ENCODE peak calls at places on chromosomes 11 and 22, in ten cellular contexts. M is H1; B is KBM-7; D is right lobe of liver; C is omental fat pad; J is activated CD8-positive, alpha-beta memory T cell treated with anti-CD3 and anti-CD28 coated beads for 48 hours; X is hypothalamus; P is caudate nucleus; U is Calu3; F is activated CD4-positive, alpha-beta T cell treated with anti-CD3 and anti-CD28 coated beads for 24 hours. W is an unnamed sample.

GRCh38 chr11:1356478-1356960 is 33.2 kb upstream of the BRSK2 start:
- DNase-seq in D (no peak), B (no peak), F (no peak), X (no peak), U (no peak), C (no peak), M (no peak), J (no peak), P (no peak), W (no peak)

GRCh38 chr11:69442807-69443137 is 38.7 kb upstream of the LINC01488 start:
- DNase-seq in F (no peak), X (no peak), U (peak; percentile 29), B (no peak), P (no peak), J (no peak), C (no peak), D (no peak), M (no peak), W (no peak)

GRCh38 chr11:14584595-14584994 is 59.0 kb upstream of the PDE3B start:
- DNase-seq in U (peak; percentile 2), J (no peak), X (no peak), D (peak; percentile 81), P (no peak), B (no peak), C (no peak), F (no peak), M (no peak), W (no peak)

GRCh38 chr11:11229691-11230090 is 123.4 kb downstream of the CSNK2A3 start:
- DNase-seq in U (no peak), M (no peak), B (no peak), C (no peak), J (no peak), P (no peak), F (no peak), X (no peak), D (no peak), W (no peak)

GRCh38 chr22:44888491-44888941 is 121.3 kb downstream of the PHF21B start:
- DNase-seq in U (no peak), F (no peak), D (peak; percentile 32), B (no peak), X (no peak), M (peak; percentile 13), J (no peak), P (no peak), C (no peak), W (no peak)

GRCh38 chr22:42947211-42947990 is 67.5 kb downstream of the PACSIN2 start:
- DNase-seq in C (no peak), D (peak; percentile 74), F (no peak), P (no peak), B (no peak), M (no peak), U (peak; percentile 86), X (no peak), J (no peak), W (no peak)

GRCh38 chr11:29448246-29448877 is 568.5 kb downstream of the KCNA4 start:
- DNase-seq in B (peak; percentile 12), D (no peak), U (no peak), P (no peak), F (no peak), J (no peak), M (no peak), C (no peak), X (no peak), W (no peak)

GRCh38 chr11:14980854-14981253 is 8.7 kb upstream of the CALCA start:
- DNase-seq in P (no peak), U (no peak), D (no peak), X (no peak), M (no peak), C (no peak), B (no peak), J (no peak), F (no peak), W (no peak)

GRCh38 chr22:16774911-16775529 is 50.2 kb downstream of the XKR3 start:
- DNase-seq in D (no peak), X (no peak), M (no peak), C (no peak), P (no peak), F (no peak), U (no peak), B (no peak), J (no peak), W (no peak)

GRCh38 chr11:126992065-126992803 is 8.3 kb downstream of the KIRREL3 start:
- DNase-seq in F (no peak), X (no peak), U (no peak), M (no peak), C (no peak), J (no peak), D (no peak), B (no peak), P (no peak), W (no peak)

GRCh38 chr11:76246271-76246933 is 40.1 kb upstream of the WNT11 start:
- DNase-seq in F (no peak), X (no peak), U (no peak), D (no peak), C (no peak), B (no peak), P (no peak), M (no peak), J (no peak), W (no peak)

GRCh38 chr22:35961480-35961902 is 67.1 kb downstream of the RBFOX2 start:
- DNase-seq in U (peak; percentile 6), C (no peak), P (no peak), J (no peak), D (no peak), B (no peak), F (no peak), M (peak; percentile 47), X (no peak), W (no peak)

GRCh38 chr11:9459573-9460321 is 1.1 kb upstream of the ZNF143 start:
- DNase-seq in J (no peak), X (no peak), D (no peak), M (no peak), P (no peak), U (peak; percentile 15), F (no peak), B (peak; percentile 55), C (no peak), W (no peak)

GRCh38 chr11:91158901-91159537 is 936.2 kb upstream of the CHORDC1 start:
- DNase-seq in C (no peak), B (no peak), U (no peak), F (no peak), J (no peak), P (no peak), X (no peak), D (no peak), M (no peak), W (no peak)

GRCh38 chr11:76763573-76764348 is 19.4 kb upstream of the TSKU start:
- DNase-seq in J (no peak), D (no peak), X (no peak), U (no peak), C (no peak), B (no peak), F (no peak), M (no peak), P (no peak), W (no peak)

GRCh38 chr11:62592216-62592815 is 993 bp upstream of the TUT1 start:
- DNase-seq in B (no peak), M (no peak), X (no peak), P (no peak), J (no peak), D (no peak), U (no peak), C (no peak), F (no peak), W (no peak)

GRCh38 chr11:120744016-120744994 is 232.8 kb downstream of the GRIK4 start:
- DNase-seq in X (no peak), F (no peak), D (no peak), M (no peak), U (no peak), B (no peak), C (no peak), J (no peak), P (no peak), W (no peak)

GRCh38 chr11:134233729-134234179 is 9.3 kb downstream of the VPS26B start:
- DNase-seq in B (no peak), U (no peak), F (no peak), P (no peak), X (no peak), M (no peak), C (no peak), D (no peak), J (no peak), W (no peak)

GRCh38 chr22:50612715-50613221 is 12.2 kb downstream of the MAPK8IP2 start:
- DNase-seq in D (no peak), J (no peak), P (no peak), U (no peak), B (no peak), C (no peak), X (no peak), F (no peak), M (no peak), W (no peak)

GRCh38 chr11:47904808-47905207 is 56.7 kb upstream of the NUP160 start:
- DNase-seq in U (no peak), M (no peak), J (no peak), F (no peak), B (no peak), C (no peak), P (no peak), D (no peak), X (no peak), W (no peak)

W was measured in GM18507.